ENCODE peak calls at places on chromosomes 16 and 17, in five cellular contexts. U, C, X, H and O are unnamed samples.

GRCh38 chr16:471353-472198 is 46.1 kb downstream of the RAB11FIP3 start:
- DNase-seq in C (no peak), X (peak; percentile 81), H (no peak), U (no peak), O (no peak)

GRCh38 chr16:47247691-47248090 is 103.9 kb upstream of the NETO2 start:
- DNase-seq in H (no peak), U (no peak), X (no peak), C (no peak), O (no peak)

GRCh38 chr17:40450175-40450574 is 6.9 kb downstream of the IGFBP4 start:
- DNase-seq in U (peak; percentile 100), X (no peak), H (peak; percentile 69), C (no peak), O (no peak)

GRCh38 chr17:66968916-66969315 is 4.4 kb downstream of the CACNG4 start:
- DNase-seq in H (no peak), C (no peak), U (no peak), X (no peak), O (no peak)

GRCh38 chr17:78933025-78933958 is 8.1 kb upstream of the TIMP2 start:
- DNase-seq in U (peak; percentile 84), X (peak; percentile 94), H (peak; percentile 99), C (peak; percentile 44), O (peak; percentile 95)

GRCh38 chr17:12395733-12396354 is 269.8 kb upstream of the MYOCD start:
- DNase-seq in X (no peak), H (peak; percentile 42), C (no peak), U (peak; percentile 6), O (peak; percentile 20)

GRCh38 chr17:9899280-9900018 is 5.6 kb downstream of the RCVRN start:
- DNase-seq in X (no peak), U (no peak), C (no peak), H (peak; percentile 63), O (no peak)

GRCh38 chr17:72119963-72120877 is 600 bp upstream of the SOX9 start:
- DNase-seq in U (peak; percentile 44), X (peak; percentile 78), C (no peak), H (peak; percentile 76), O (peak; percentile 76)

GRCh38 chr17:41516828-41517283 is 1.8 kb downstream of the KRT15 start:
- DNase-seq in H (no peak), X (no peak), C (no peak), U (no peak), O (no peak)

GRCh38 chr17:15265131-15265530 is at the start of gene PMP22:
- DNase-seq in H (peak; percentile 61), U (no peak), C (no peak), X (no peak), O (no peak)

GRCh38 chr17:15213381-15214087 is 51.6 kb downstream of the PMP22 start:
- DNase-seq in U (no peak), C (no peak), X (no peak), H (peak; percentile 47), O (no peak)

GRCh38 chr17:63024201-63024600 is 58.2 kb downstream of the TANC2 start:
- DNase-seq in U (no peak), X (no peak), H (no peak), C (no peak), O (no peak)

GRCh38 chr17:55527520-55528118 is 16.4 kb upstream of the SMIM36 start:
- DNase-seq in H (peak; percentile 76), C (no peak), X (peak; percentile 61), U (peak; percentile 41), O (peak; percentile 37)

GRCh38 chr16:86676216-86676800 is 98.0 kb downstream of the FOXL1 start:
- DNase-seq in X (peak; percentile 62), U (no peak), C (no peak), H (peak; percentile 93), O (no peak)

GRCh38 chr16:77171750-77172635 is 19.0 kb upstream of the MON1B start:
- DNase-seq in X (peak; percentile 55), H (peak; percentile 66), C (no peak), U (peak; percentile 66), O (peak; percentile 51)

GRCh38 chr16:66653581-66654350 is 42.8 kb downstream of the CMTM4 start:
- DNase-seq in X (no peak), H (peak; percentile 59), U (no peak), C (no peak), O (no peak)

GRCh38 chr17:61349350-61349749 is 50.3 kb upstream of the TBX2 start:
- DNase-seq in U (no peak), C (no peak), X (no peak), H (peak; percentile 44), O (no peak)